ENCODE peak calls at places on chromosomes 4 and X, in four cellular contexts. One of them, this sample, is unnamed.

GRCh38 chrX:44432641-44433040 is 89.2 kb upstream of the EFHC2 start:
- DNase-seq in IMR-90: peak
- DNase-seq in fibroblast of pulmonary artery: peak
- DNase-seq in cardiac fibroblast: peak
- DNase-seq in this sample: peak

GRCh38 chrX:44428989-44429627 is 85.6 kb upstream of the EFHC2 start:
- DNase-seq in IMR-90: no peak
- DNase-seq in fibroblast of pulmonary artery: no peak
- DNase-seq in cardiac fibroblast: no peak
- DNase-seq in this sample: no peak

GRCh38 chrX:143002206-143002605 is 23.5 kb upstream of the SPANXN4 start:
- DNase-seq in IMR-90: no peak
- DNase-seq in fibroblast of pulmonary artery: no peak
- DNase-seq in cardiac fibroblast: no peak
- DNase-seq in this sample: no peak

GRCh38 chr4:125315571-125316390 is 1.0 kb downstream of the FAT4 start:
- DNase-seq in IMR-90: peak
- DNase-seq in fibroblast of pulmonary artery: peak
- DNase-seq in cardiac fibroblast: peak
- DNase-seq in this sample: peak

GRCh38 chr4:4853921-4854648 is 5.4 kb upstream of the MSX1 start:
- DNase-seq in IMR-90: no peak
- DNase-seq in fibroblast of pulmonary artery: no peak
- DNase-seq in cardiac fibroblast: no peak
- DNase-seq in this sample: no peak

GRCh38 chr4:173333658-173334084 is 487 bp downstream of the HMGB2 start:
- DNase-seq in IMR-90: peak
- DNase-seq in fibroblast of pulmonary artery: peak
- DNase-seq in cardiac fibroblast: no peak
- DNase-seq in this sample: peak

GRCh38 chrX:15349046-15349445 is 13.7 kb upstream of the PIGA start:
- DNase-seq in IMR-90: peak
- DNase-seq in fibroblast of pulmonary artery: peak
- DNase-seq in cardiac fibroblast: peak
- DNase-seq in this sample: peak

GRCh38 chrX:16839224-16839851 is 30.8 kb downstream of the RBBP7 start:
- DNase-seq in IMR-90: no peak
- DNase-seq in fibroblast of pulmonary artery: no peak
- DNase-seq in cardiac fibroblast: no peak
- DNase-seq in this sample: no peak

GRCh38 chrX:145825896-145826295 is 8.3 kb downstream of the SLITRK2 start:
- DNase-seq in IMR-90: no peak
- DNase-seq in fibroblast of pulmonary artery: no peak
- DNase-seq in cardiac fibroblast: peak
- DNase-seq in this sample: peak

GRCh38 chr4:95466791-95467190 is 82.0 kb downstream of the UNC5C start:
- DNase-seq in IMR-90: no peak
- DNase-seq in fibroblast of pulmonary artery: no peak
- DNase-seq in cardiac fibroblast: peak
- DNase-seq in this sample: no peak

GRCh38 chr4:91198951-91199350 is 1071.8 kb downstream of the CCSER1 start:
- DNase-seq in IMR-90: no peak
- DNase-seq in fibroblast of pulmonary artery: no peak
- DNase-seq in cardiac fibroblast: no peak
- DNase-seq in this sample: peak

GRCh38 chrX:16807976-16808542 is 21.8 kb downstream of the TXLNG start:
- DNase-seq in IMR-90: peak
- DNase-seq in fibroblast of pulmonary artery: peak
- DNase-seq in cardiac fibroblast: peak
- DNase-seq in this sample: peak

DNA sequence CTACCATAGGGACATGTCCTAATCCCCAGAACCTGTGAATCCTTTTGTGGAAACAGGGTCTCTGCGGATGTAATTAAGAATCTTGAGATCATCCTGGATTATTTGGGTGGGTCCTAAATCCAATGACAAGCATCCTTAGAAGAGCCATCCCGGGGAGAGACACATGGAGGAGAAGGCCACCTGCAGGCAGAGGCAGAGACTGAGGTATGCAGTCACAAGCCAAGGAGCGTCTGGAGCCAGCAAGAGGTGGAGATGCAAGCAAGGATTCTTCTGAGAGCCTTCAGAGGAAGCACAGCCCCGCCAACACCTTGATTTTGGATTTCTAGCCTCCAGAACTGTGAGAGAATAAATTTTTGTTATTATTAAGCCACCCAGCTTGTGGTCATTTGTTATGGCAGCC is 13.8 kb upstream of the FAT1 start:
- DNase-seq in IMR-90: no peak
- DNase-seq in fibroblast of pulmonary artery: no peak
- DNase-seq in cardiac fibroblast: no peak
- DNase-seq in this sample: no peak
- TF ChIP-seq CTCF in IMR-90: no peak
- TF ChIP-seq CTCF in fibroblast of pulmonary artery: no peak
- TF ChIP-seq CTCF in cardiac fibroblast: no peak
- TF ChIP-seq CTCF in this sample: no peak

GRCh38 chrX:56233682-56234081 is 1.5 kb downstream of the KLF8 start:
- DNase-seq in IMR-90: no peak
- DNase-seq in fibroblast of pulmonary artery: peak
- DNase-seq in cardiac fibroblast: peak
- DNase-seq in this sample: peak
- H3K4me3 ChIP-seq in IMR-90: no peak
- H3K4me3 ChIP-seq in fibroblast of pulmonary artery: no peak
- H3K4me3 ChIP-seq in cardiac fibroblast: no peak
- H3K4me3 ChIP-seq in this sample: no peak

DNA sequence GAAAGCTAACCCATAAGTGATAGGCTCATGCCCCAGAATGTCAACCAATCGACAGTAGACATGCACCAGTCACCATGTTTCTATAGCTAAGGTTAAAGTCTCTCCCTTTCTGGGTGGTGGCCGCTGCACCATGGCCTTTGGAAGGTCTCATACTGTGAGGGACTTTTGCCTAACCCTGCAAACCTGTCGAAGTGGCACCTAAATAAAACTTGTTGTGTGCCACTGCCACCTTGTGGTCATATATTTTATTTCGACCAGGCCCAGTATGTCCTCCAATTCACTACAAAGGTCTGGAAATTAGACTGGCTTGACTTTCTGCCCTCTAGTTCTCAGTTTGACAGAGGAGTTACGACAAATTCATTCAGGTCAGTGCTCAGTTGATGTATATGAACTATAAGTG is 163.1 kb downstream of the SMARCA1 start:
- DNase-seq in IMR-90: peak
- DNase-seq in fibroblast of pulmonary artery: peak
- DNase-seq in cardiac fibroblast: peak
- DNase-seq in this sample: peak
- TF ChIP-seq CTCF in IMR-90: peak
- TF ChIP-seq CTCF in fibroblast of pulmonary artery: peak
- TF ChIP-seq CTCF in cardiac fibroblast: peak
- TF ChIP-seq CTCF in this sample: peak

GRCh38 chr4:53321151-53321987 is 44.5 kb downstream of the SCFD2 start:
- DNase-seq in IMR-90: peak
- DNase-seq in fibroblast of pulmonary artery: peak
- DNase-seq in cardiac fibroblast: peak
- DNase-seq in this sample: peak
- H3K4me3 ChIP-seq in IMR-90: peak
- H3K4me3 ChIP-seq in fibroblast of pulmonary artery: peak
- H3K4me3 ChIP-seq in cardiac fibroblast: no peak
- H3K4me3 ChIP-seq in this sample: peak

DNA sequence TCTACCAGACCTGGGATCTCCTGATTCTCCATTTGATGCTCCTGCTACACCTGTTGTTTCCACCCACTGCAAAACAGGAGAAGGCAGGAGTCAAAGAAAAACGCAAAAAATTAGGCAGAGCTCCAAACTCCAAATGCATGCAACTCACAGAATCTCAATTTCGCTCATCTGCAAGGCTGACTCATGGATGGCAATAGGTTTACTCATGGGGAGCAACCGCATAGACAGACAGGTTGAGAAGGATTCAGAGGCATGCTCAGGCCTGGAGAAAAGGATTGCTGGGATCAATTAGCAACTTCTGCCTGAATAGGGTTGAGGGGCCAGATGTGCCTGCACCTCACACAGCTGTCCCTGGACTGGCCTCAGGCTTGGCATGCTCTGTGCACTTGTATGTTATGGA is 231.0 kb downstream of the LDB2 start:
- DNase-seq in IMR-90: peak
- DNase-seq in fibroblast of pulmonary artery: peak
- DNase-seq in cardiac fibroblast: peak
- DNase-seq in this sample: peak
- TF ChIP-seq CTCF in IMR-90: no peak
- TF ChIP-seq CTCF in fibroblast of pulmonary artery: no peak
- TF ChIP-seq CTCF in cardiac fibroblast: no peak
- TF ChIP-seq CTCF in this sample: no peak

DNA sequence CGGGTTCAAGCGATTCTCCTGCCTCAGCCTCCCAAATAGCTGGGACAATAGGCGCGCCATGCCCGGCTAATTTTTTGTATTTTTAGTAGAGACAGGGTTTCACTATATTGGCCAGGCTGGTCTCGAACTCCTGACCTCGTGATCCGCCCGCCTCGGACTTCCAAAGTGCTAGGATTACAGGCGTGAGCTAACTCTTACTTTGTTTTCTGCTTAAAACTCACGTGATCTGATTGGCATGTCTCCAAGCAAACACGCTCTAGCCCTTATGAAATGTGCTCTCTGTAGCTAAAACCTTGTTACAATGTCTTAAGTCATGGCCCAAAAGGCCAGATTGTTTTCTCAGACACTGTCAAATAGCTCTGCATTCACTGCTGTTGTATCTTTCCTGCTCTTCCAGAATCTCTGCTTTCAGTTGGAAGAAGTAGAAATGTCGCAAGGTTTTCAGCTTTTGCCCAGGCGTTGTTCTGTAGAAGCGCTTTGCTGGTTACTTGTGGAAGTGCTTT is 39.7 kb upstream of the OGT start:
- DNase-seq in IMR-90: no peak
- DNase-seq in fibroblast of pulmonary artery: peak
- DNase-seq in cardiac fibroblast: no peak
- DNase-seq in this sample: peak
- H3K4me3 ChIP-seq in IMR-90: no peak
- H3K4me3 ChIP-seq in fibroblast of pulmonary artery: peak
- H3K4me3 ChIP-seq in cardiac fibroblast: peak
- H3K4me3 ChIP-seq in this sample: no peak

GRCh38 chr4:141258558-141258957 is 37.9 kb downstream of the ZNF330 start:
- DNase-seq in IMR-90: no peak
- DNase-seq in fibroblast of pulmonary artery: no peak
- DNase-seq in cardiac fibroblast: no peak
- DNase-seq in this sample: no peak

GRCh38 chr4:141255016-141255415 is 34.3 kb downstream of the ZNF330 start:
- DNase-seq in IMR-90: peak
- DNase-seq in fibroblast of pulmonary artery: no peak
- DNase-seq in cardiac fibroblast: peak
- DNase-seq in this sample: no peak

GRCh38 chr4:141254326-141254725 is 33.6 kb downstream of the ZNF330 start:
- DNase-seq in IMR-90: no peak
- DNase-seq in fibroblast of pulmonary artery: no peak
- DNase-seq in cardiac fibroblast: no peak
- DNase-seq in this sample: no peak
- TF ChIP-seq CTCF in IMR-90: no peak
- TF ChIP-seq CTCF in fibroblast of pulmonary artery: peak
- TF ChIP-seq CTCF in cardiac fibroblast: peak
- TF ChIP-seq CTCF in this sample: peak

DNA sequence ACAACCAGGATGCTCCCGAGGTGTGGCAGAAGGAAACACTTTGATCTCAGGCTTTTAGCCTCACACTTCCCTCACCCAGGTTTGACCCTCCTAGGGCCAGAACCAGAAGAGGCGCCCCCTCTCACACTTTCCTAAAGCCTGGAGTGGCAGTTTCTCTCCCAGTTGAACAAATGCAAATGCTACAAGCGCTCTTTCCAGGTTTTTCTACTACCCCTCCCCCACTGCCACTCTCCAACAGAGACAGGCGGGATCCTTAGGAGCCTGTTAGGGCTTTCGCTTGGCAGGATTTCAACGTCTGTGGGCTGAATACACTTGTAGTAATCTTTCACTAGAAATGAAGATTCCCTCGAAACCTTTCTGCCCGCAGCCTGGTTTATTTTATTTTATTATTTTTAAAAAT is 2.4 kb downstream of the TSC22D3 start:
- DNase-seq in IMR-90: no peak
- DNase-seq in fibroblast of pulmonary artery: no peak
- DNase-seq in cardiac fibroblast: no peak
- DNase-seq in this sample: no peak
- H3K4me3 ChIP-seq in IMR-90: no peak
- H3K4me3 ChIP-seq in fibroblast of pulmonary artery: no peak
- H3K4me3 ChIP-seq in cardiac fibroblast: no peak
- H3K4me3 ChIP-seq in this sample: no peak